ENCODE peak calls at places on chromosomes 13 and 19, in five cellular contexts. S is HepG2, X is K562, B is A549, V is endothelial cell of umbilical vein. C is an unnamed sample.
A peak's percentile ranks its signal among the peaks of the same experiment; 100 is the strongest.

GRCh38 chr19:41362143-41362847 is 1.7 kb downstream of the B9D2 start:
- DNase-seq in X (no peak), V (no peak), B (peak; percentile 68), S (no peak), C (no peak)

GRCh38 chr13:98105929-98106336 is 37.0 kb upstream of the FARP1 start:
- DNase-seq in V (peak; percentile 16), X (peak; percentile 55), B (no peak), S (peak; percentile 90), C (peak; percentile 36)

GRCh38 chr19:3868770-3869456 is at the start of gene ZFR2:
- DNase-seq in X (peak; percentile 36), B (peak; percentile 22), V (no peak), S (no peak), C (no peak)

GRCh38 chr19:5696196-5697021 is 6.3 kb downstream of the RPL36 start:
- DNase-seq in B (no peak), V (no peak), S (no peak), X (no peak), C (no peak)

GRCh38 chr13:48730971-48731658 is 77.4 kb downstream of the CYSLTR2 start:
- DNase-seq in S (no peak), B (no peak), V (peak; percentile 11), X (no peak), C (peak; percentile 14)

GRCh38 chr19:1001538-1002166 is 1.4 kb downstream of the GRIN3B start:
- DNase-seq in V (peak; percentile 37), B (peak; percentile 46), S (no peak), X (peak; percentile 76), C (peak; percentile 50)

GRCh38 chr19:18388328-18389094 is 2.6 kb downstream of the GDF15 start:
- DNase-seq in B (peak; percentile 72), S (peak; percentile 52), X (peak; percentile 92), V (peak; percentile 73), C (peak; percentile 81)

GRCh38 chr19:36097036-36097435 is 13.9 kb upstream of the OVOL3 start:
- DNase-seq in V (peak; percentile 11), X (no peak), S (no peak), B (no peak), C (no peak)

GRCh38 chr19:7872306-7873204 is 1.6 kb downstream of the PRR36 start:
- DNase-seq in B (no peak), S (no peak), X (no peak), V (no peak), C (no peak)

GRCh38 chr19:14162871-14163297 is 26.5 kb upstream of the ASF1B start:
- DNase-seq in S (no peak), X (no peak), V (no peak), B (no peak), C (no peak)

GRCh38 chr19:14165986-14166385 is 29.6 kb upstream of the ASF1B start:
- DNase-seq in S (no peak), X (no peak), B (no peak), V (no peak), C (no peak)

GRCh38 chr19:14164088-14164487 is 27.7 kb upstream of the ASF1B start:
- DNase-seq in V (no peak), S (no peak), X (no peak), B (no peak), C (no peak)

GRCh38 chr19:14166448-14166847 is 30.1 kb upstream of the ASF1B start:
- DNase-seq in B (no peak), S (no peak), X (no peak), V (no peak), C (no peak)

GRCh38 chr19:14164724-14165493 is 28.5 kb upstream of the ASF1B start:
- DNase-seq in S (no peak), X (no peak), B (no peak), V (no peak), C (no peak)
- TF ChIP-seq POLR2A in S (no peak), X (no peak), B (no peak), V (no peak), C (no peak)

GRCh38 chr19:13611596-13611995 is 105.3 kb upstream of the CACNA1A start:
- DNase-seq in V (no peak), S (no peak), X (no peak), B (no peak), C (no peak)

GRCh38 chr19:13604902-13605586 is 98.8 kb upstream of the CACNA1A start:
- DNase-seq in X (no peak), B (no peak), V (no peak), S (no peak), C (peak; percentile 28)

GRCh38 chr19:13606156-13606555 is 99.9 kb upstream of the CACNA1A start:
- DNase-seq in X (no peak), B (no peak), V (no peak), S (no peak), C (no peak)

GRCh38 chr19:13613447-13613846 is 107.2 kb upstream of the CACNA1A start:
- DNase-seq in B (no peak), S (no peak), X (no peak), V (no peak), C (no peak)

GRCh38 chr19:13610042-13610691 is 103.9 kb upstream of the CACNA1A start:
- DNase-seq in S (no peak), V (no peak), X (peak; percentile 7), B (peak; percentile 17), C (no peak)
- TF ChIP-seq CTCF in S (peak; percentile 58), V (no peak), X (peak; percentile 39), B (no peak), C (no peak)

DNA sequence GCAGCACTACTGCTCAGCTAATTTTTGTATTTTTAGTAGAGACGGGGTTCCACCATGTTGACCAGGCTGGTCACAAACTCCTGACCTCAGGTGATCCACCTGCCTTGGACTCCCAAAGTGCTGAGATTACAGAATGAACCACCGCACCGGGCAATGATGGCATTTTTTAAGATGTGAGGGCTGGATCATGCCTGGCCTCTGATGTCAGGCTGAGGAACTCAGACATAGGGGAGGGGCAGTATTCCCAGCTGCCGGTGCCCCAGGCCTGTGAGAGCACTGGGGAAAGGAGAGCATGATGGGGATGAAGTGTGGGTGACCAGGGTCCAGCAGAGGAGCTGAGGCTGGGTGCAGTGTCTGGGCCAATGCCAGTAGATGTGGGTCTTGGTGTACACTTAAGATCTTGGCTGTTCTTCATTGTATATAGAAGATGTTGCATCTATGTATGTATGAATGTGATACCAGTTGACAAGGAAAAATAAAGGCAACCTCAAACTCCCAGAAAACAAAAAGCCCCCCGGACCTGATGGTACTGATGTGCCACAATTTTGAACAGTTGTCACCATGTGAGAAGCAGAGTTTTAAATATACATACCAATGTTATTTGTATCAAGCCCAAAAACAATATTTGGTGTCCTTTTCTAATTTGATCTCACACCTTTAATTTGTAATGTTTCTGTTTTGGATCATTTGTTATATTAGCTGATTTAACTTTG is 3.4 kb upstream of the PLVAP start:
- DNase-seq in S (no peak), B (no peak), V (no peak), X (no peak), C (no peak)
- TF ChIP-seq MYC in S (no peak), B (no peak), V (no peak), X (no peak), C (no peak)

GRCh38 chr13:75621147-75621546 is 15.0 kb upstream of the LMO7 start:
- DNase-seq in S (no peak), X (no peak), V (peak; percentile 36), B (no peak), C (no peak)

GRCh38 chr13:75612354-75612753 is 23.8 kb upstream of the LMO7 start:
- DNase-seq in B (no peak), V (no peak), S (no peak), X (no peak), C (no peak)

GRCh38 chr13:75618308-75618707 is 17.8 kb upstream of the LMO7 start:
- DNase-seq in V (no peak), B (no peak), S (no peak), X (no peak), C (no peak)

DNA sequence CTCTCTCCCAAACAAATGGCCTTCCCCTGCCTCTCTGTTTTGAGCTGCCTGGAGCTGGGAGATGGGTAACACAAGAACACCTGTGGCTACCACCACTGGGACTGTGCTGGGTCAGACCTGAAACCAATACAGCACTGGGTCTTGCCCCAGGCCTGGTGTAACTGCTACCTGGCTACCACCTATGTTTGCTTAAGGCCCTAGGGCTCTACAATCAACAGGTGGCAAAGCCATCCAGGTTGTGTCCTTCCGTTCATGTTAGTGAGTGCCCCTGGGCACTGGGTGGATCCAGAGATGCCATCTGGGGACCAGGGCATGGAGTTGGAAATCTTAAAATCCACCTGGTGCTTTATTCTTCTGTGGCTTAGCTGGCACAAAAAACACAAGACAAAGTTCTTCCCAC is 18.9 kb upstream of the LMO7 start:
- DNase-seq in V (no peak), S (no peak), B (no peak), X (no peak), C (no peak)
- TF ChIP-seq POLR2A in V (no peak), S (no peak), B (no peak), X (no peak), C (no peak)

DNA sequence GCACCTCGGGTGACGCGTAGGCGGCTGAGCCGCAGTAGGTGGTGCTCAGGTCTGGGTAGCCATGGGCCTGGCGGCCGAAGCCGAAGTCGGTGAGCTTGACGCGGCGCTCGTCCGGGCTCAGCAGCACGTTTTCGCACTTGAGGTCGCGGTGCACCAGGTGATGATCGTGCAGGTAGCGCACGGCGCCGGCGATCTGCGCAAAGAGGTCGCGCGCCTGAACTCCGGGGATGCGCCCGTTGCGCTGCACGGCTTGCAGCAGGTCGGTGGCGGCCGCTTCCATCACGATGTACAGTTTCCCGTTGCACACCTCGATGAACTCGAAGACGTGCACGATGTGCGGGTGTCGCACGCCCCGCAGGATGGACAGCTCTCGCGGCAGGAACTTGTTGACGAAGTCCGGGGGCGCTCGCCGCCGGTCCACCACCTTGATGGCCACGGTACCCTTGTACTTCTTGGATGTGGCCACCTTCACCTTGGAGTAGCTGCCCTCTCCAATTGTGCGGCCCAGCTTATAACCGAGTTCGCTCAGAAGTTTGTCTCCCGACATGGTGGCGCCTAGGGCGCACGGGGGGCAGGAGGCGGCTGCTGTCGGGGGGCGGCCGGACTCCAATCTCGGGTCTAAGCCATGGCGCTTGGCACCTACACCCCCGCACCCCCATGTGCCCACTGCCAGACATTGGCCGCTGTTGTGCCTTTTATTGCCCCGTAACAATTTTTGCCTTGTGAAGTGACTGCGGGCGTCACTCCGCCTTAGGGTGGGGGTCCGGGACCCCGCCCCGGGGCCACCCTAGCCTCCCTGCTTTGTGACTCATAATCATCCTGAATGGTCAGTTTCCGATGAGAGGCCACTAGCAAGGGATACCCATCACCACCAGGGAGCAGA is at the start of gene TSSK6:
- DNase-seq in V (no peak), X (no peak), S (peak; percentile 31), B (peak; percentile 44), C (no peak)
- TF ChIP-seq CTCF in V (no peak), X (no peak), S (no peak), B (no peak), C (no peak)

DNA sequence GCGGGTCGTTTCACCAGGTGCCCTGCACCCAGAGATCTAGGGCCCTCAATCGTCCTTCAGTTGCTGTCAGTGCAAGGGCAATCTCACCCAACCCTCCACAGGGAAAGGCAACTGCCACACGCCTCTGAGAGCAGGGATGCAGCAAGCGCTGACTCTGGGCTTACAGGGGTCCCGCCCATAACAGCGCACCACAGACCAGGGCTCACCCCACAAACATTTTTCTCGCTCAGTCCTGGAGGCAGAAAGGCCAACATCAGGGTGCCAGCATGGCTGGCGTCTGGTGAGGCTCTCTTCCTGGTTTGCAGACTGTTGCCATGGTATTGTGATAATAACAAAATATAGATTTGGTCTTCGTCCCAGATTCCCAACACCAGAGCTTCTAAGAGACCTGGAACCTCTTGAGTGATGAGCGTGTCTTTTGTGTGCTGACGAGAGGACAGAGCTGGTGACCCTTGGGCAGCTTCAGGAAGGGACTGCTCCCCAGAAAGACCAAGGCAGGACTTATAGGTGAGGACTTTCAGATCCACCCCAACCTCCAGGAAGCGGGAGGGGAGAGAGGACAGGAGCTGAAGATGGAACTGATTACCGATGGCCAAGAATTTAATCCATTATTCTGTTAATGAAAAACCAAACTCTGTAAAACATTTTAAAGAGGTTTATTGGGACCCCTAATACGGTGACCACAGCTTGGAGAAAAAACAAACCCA is 51.3 kb downstream of the C13orf46 start:
- DNase-seq in V (no peak), B (no peak), X (no peak), S (no peak), C (no peak)
- TF ChIP-seq MYC in V (no peak), B (no peak), X (no peak), S (no peak), C (no peak)

C was measured in NB4.